ENCODE peak calls at places on chromosomes 7 and 10, in five cellular contexts. One of them, this sample, is unnamed.
A peak's percentile ranks its signal among the peaks of the same experiment; 100 is the strongest.

GRCh38 chr7:90973146-90973545 is 291.1 kb upstream of the FZD1 start:
- DNase-seq in H9: no peak
- DNase-seq in MM.1S: no peak
- DNase-seq in PC-3: no peak
- DNase-seq in endodermal cell: no peak
- DNase-seq in this sample: no peak

GRCh38 chr10:89644967-89645741 is at the start of gene PANK1:
- DNase-seq in H9: peak; percentile 82
- DNase-seq in endodermal cell: peak; percentile 95
- DNase-seq in PC-3: peak; percentile 56
- DNase-seq in MM.1S: peak; percentile 64
- DNase-seq in this sample: peak; percentile 94

GRCh38 chr10:109203616-109204375 is 719.5 kb downstream of the XPNPEP1 start:
- DNase-seq in H9: no peak
- DNase-seq in PC-3: no peak
- DNase-seq in endodermal cell: no peak
- DNase-seq in MM.1S: no peak
- DNase-seq in this sample: peak; percentile 5

GRCh38 chr7:2726316-2727018 is 38.5 kb downstream of the AMZ1 start:
- DNase-seq in H9: no peak
- DNase-seq in PC-3: no peak
- DNase-seq in endodermal cell: peak; percentile 37
- DNase-seq in MM.1S: no peak
- DNase-seq in this sample: no peak

GRCh38 chr7:54812747-54813146 is 53.7 kb upstream of the SEC61G start:
- DNase-seq in endodermal cell: no peak
- DNase-seq in MM.1S: no peak
- DNase-seq in H9: no peak
- DNase-seq in PC-3: no peak
- DNase-seq in this sample: no peak

GRCh38 chr7:32479574-32480200 is 10.5 kb downstream of the LSM5 start:
- DNase-seq in MM.1S: peak; percentile 41
- DNase-seq in endodermal cell: peak; percentile 63
- DNase-seq in PC-3: peak; percentile 68
- DNase-seq in H9: no peak
- DNase-seq in this sample: peak; percentile 29

GRCh38 chr10:119770928-119771327 is 45.1 kb downstream of the INPP5F start:
- DNase-seq in H9: no peak
- DNase-seq in PC-3: no peak
- DNase-seq in endodermal cell: no peak
- DNase-seq in MM.1S: no peak
- DNase-seq in this sample: peak; percentile 84

GRCh38 chr7:16083931-16084330 is 337.4 kb downstream of the CRPPA start:
- DNase-seq in endodermal cell: no peak
- DNase-seq in H9: no peak
- DNase-seq in PC-3: peak; percentile 75
- DNase-seq in MM.1S: no peak
- DNase-seq in this sample: peak; percentile 41

GRCh38 chr7:54874804-54875203 is 115.8 kb upstream of the SEC61G start:
- DNase-seq in MM.1S: no peak
- DNase-seq in endodermal cell: no peak
- DNase-seq in H9: no peak
- DNase-seq in PC-3: peak; percentile 52
- DNase-seq in this sample: peak; percentile 30

GRCh38 chr10:9823268-9823930 is 1194.3 kb upstream of the CELF2 start:
- DNase-seq in endodermal cell: no peak
- DNase-seq in H9: no peak
- DNase-seq in MM.1S: no peak
- DNase-seq in PC-3: no peak
- DNase-seq in this sample: no peak

DNA sequence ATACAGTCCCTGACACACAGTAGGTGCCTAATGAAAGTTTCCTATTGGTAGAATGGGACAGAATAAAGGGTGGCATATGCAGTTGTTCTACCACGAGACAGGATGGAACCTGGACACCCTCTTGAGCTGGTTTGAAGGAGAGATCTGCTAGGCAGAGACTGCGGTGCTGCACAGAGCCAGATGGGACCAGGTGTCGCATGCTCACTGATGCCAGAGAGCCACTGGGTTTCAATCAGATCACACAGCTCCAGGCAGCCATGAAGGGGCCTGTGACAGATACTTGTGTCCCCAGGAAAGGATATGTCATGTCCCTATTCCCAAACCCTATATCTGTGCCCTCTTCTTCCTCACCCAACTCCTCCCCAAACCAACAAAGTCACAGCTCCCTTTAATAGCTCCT is 235.7 kb downstream of the PRPF18 start:
- DNase-seq in PC-3: no peak
- DNase-seq in H9: no peak
- DNase-seq in endodermal cell: no peak
- DNase-seq in MM.1S: no peak
- DNase-seq in this sample: no peak
- H3K9ac ChIP-seq in PC-3: no peak overlapping the region
- H3K9ac ChIP-seq in H9: no peak overlapping the region
- H3K9ac ChIP-seq in endodermal cell: no peak overlapping the region
- H3K9ac ChIP-seq in MM.1S: no peak overlapping the region
- H3K9ac ChIP-seq in this sample: no peak overlapping the region

GRCh38 chr7:13901577-13901976 is 87.9 kb downstream of the ETV1 start:
- DNase-seq in MM.1S: no peak
- DNase-seq in H9: no peak
- DNase-seq in endodermal cell: no peak
- DNase-seq in PC-3: no peak
- DNase-seq in this sample: no peak

GRCh38 chr7:13907824-13908223 is 81.6 kb downstream of the ETV1 start:
- DNase-seq in PC-3: no peak
- DNase-seq in H9: no peak
- DNase-seq in MM.1S: no peak
- DNase-seq in endodermal cell: no peak
- DNase-seq in this sample: no peak

GRCh38 chr7:13908667-13909382 is 80.6 kb downstream of the ETV1 start:
- DNase-seq in H9: no peak
- DNase-seq in MM.1S: no peak
- DNase-seq in PC-3: peak; percentile 4
- DNase-seq in endodermal cell: no peak
- DNase-seq in this sample: no peak

GRCh38 chr7:13904689-13905088 is 84.8 kb downstream of the ETV1 start:
- DNase-seq in PC-3: no peak
- DNase-seq in MM.1S: no peak
- DNase-seq in H9: no peak
- DNase-seq in endodermal cell: no peak
- DNase-seq in this sample: no peak

GRCh38 chr7:13903997-13904396 is 85.5 kb downstream of the ETV1 start:
- DNase-seq in MM.1S: no peak
- DNase-seq in PC-3: no peak
- DNase-seq in endodermal cell: no peak
- DNase-seq in H9: no peak
- DNase-seq in this sample: no peak
- H3K9me3 ChIP-seq in MM.1S: no peaks in the 10 kb centered on the region
- H3K9me3 ChIP-seq in PC-3: no peaks in the 10 kb centered on the region
- H3K9me3 ChIP-seq in endodermal cell: no peaks in the 10 kb centered on the region
- H3K9me3 ChIP-seq in H9: no peaks in the 10 kb centered on the region
- H3K9me3 ChIP-seq in this sample: no peaks in the 10 kb centered on the region

GRCh38 chr10:122368502-122369254 is 5.8 kb upstream of the PLEKHA1 start:
- DNase-seq in endodermal cell: no peak
- DNase-seq in PC-3: no peak
- DNase-seq in MM.1S: no peak
- DNase-seq in H9: no peak
- DNase-seq in this sample: no peak

GRCh38 chr10:122363311-122363710 is 11.2 kb upstream of the PLEKHA1 start:
- DNase-seq in MM.1S: no peak
- DNase-seq in H9: no peak
- DNase-seq in endodermal cell: no peak
- DNase-seq in PC-3: no peak
- DNase-seq in this sample: peak; percentile 53

GRCh38 chr10:122362621-122363020 is 11.9 kb upstream of the PLEKHA1 start:
- DNase-seq in PC-3: peak; percentile 38
- DNase-seq in endodermal cell: no peak
- DNase-seq in H9: no peak
- DNase-seq in MM.1S: no peak
- DNase-seq in this sample: peak; percentile 90

GRCh38 chr10:122362031-122362592 is 12.4 kb upstream of the PLEKHA1 start:
- DNase-seq in MM.1S: no peak
- DNase-seq in endodermal cell: no peak
- DNase-seq in H9: no peak
- DNase-seq in PC-3: no peak
- DNase-seq in this sample: no peak

GRCh38 chr10:122363722-122364463 is 10.6 kb upstream of the PLEKHA1 start:
- DNase-seq in H9: no peak
- DNase-seq in endodermal cell: no peak
- DNase-seq in MM.1S: no peak
- DNase-seq in PC-3: no peak
- DNase-seq in this sample: peak; percentile 82
- H3K9ac ChIP-seq in H9: no peak overlapping the region
- H3K9ac ChIP-seq in endodermal cell: no peak overlapping the region
- H3K9ac ChIP-seq in MM.1S: no peak overlapping the region
- H3K9ac ChIP-seq in PC-3: no peak overlapping the region
- H3K9ac ChIP-seq in this sample: peak overlapping the region; percentile 24

GRCh38 chr10:8056891-8057331 is 2.4 kb downstream of the GATA3 start:
- DNase-seq in MM.1S: no peak
- DNase-seq in endodermal cell: peak; percentile 64
- DNase-seq in H9: no peak
- DNase-seq in PC-3: no peak
- DNase-seq in this sample: peak; percentile 48

GRCh38 chr10:8057636-8058273 is 3.3 kb downstream of the GATA3 start:
- DNase-seq in H9: no peak
- DNase-seq in PC-3: no peak
- DNase-seq in MM.1S: no peak
- DNase-seq in endodermal cell: peak; percentile 72
- DNase-seq in this sample: peak; percentile 61

GRCh38 chr10:8060010-8060703 is 5.7 kb downstream of the GATA3 start:
- DNase-seq in endodermal cell: no peak
- DNase-seq in MM.1S: peak; percentile 71
- DNase-seq in PC-3: peak; percentile 47
- DNase-seq in H9: peak; percentile 33
- DNase-seq in this sample: peak; percentile 82

GRCh38 chr10:8059191-8059936 is 4.9 kb downstream of the GATA3 start:
- DNase-seq in endodermal cell: peak; percentile 69
- DNase-seq in PC-3: no peak
- DNase-seq in H9: peak; percentile 40
- DNase-seq in MM.1S: no peak
- DNase-seq in this sample: peak; percentile 62

GRCh38 chr10:8058274-8059111 is 4.0 kb downstream of the GATA3 start:
- DNase-seq in endodermal cell: peak; percentile 71
- DNase-seq in MM.1S: no peak
- DNase-seq in PC-3: no peak
- DNase-seq in H9: peak; percentile 29
- DNase-seq in this sample: peak; percentile 48
- H3K9me3 ChIP-seq in endodermal cell: no peaks in the 10 kb centered on the region
- H3K9me3 ChIP-seq in MM.1S: no peaks in the 10 kb centered on the region
- H3K9me3 ChIP-seq in PC-3: no peaks in the 10 kb centered on the region
- H3K9me3 ChIP-seq in H9: no peaks in the 10 kb centered on the region
- H3K9me3 ChIP-seq in this sample: no peaks in the 10 kb centered on the region

DNA sequence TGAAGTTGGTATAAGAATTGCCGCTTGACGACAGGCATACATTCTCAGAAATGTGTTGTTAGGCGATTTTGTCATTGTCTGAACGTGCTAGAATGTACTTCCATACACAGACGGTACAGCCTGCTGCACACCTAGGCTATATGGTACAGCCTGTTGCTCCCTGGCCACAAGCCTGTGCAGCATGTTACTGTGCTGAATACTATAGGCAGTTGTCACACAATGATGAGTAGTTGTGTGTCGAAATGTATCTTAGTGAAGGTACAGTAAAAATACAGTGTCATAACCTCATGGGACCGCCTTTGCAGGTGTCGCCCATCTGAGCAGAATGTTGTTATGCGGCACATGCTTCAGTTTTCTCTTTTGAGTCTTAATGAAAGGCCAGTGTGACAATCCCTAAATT is 66.5 kb downstream of the SHH start:
- DNase-seq in H9: no peak
- DNase-seq in PC-3: no peak
- DNase-seq in endodermal cell: no peak
- DNase-seq in MM.1S: no peak
- DNase-seq in this sample: no peak
- H3K9ac ChIP-seq in H9: no peak overlapping the region
- H3K9ac ChIP-seq in PC-3: no peak overlapping the region
- H3K9ac ChIP-seq in endodermal cell: no peak overlapping the region
- H3K9ac ChIP-seq in MM.1S: peak overlapping the region; percentile 22
- H3K9ac ChIP-seq in this sample: no peak overlapping the region

GRCh38 chr7:14092376-14092775 is 102.9 kb upstream of the ETV1 start:
- DNase-seq in endodermal cell: no peak
- DNase-seq in MM.1S: no peak
- DNase-seq in PC-3: no peak
- DNase-seq in H9: no peak
- DNase-seq in this sample: no peak
- H3K9me3 ChIP-seq in endodermal cell: no peaks in the 10 kb centered on the region
- H3K9me3 ChIP-seq in MM.1S: no peaks in the 10 kb centered on the region
- H3K9me3 ChIP-seq in PC-3: no peaks in the 10 kb centered on the region
- H3K9me3 ChIP-seq in H9: no peaks in the 10 kb centered on the region
- H3K9me3 ChIP-seq in this sample: no peaks in the 10 kb centered on the region

GRCh38 chr10:104351919-104352318 is 1.7 kb upstream of the CFAP58 start:
- DNase-seq in MM.1S: peak; percentile 59
- DNase-seq in endodermal cell: no peak
- DNase-seq in PC-3: no peak
- DNase-seq in H9: no peak
- DNase-seq in this sample: no peak
- H3K9ac ChIP-seq in MM.1S: peak overlapping the region; percentile 29
- H3K9ac ChIP-seq in endodermal cell: no peak overlapping the region
- H3K9ac ChIP-seq in PC-3: no peak overlapping the region
- H3K9ac ChIP-seq in H9: no peak overlapping the region
- H3K9ac ChIP-seq in this sample: no peak overlapping the region

GRCh38 chr7:18659746-18660145 is 164.2 kb downstream of the HDAC9 start:
- DNase-seq in endodermal cell: no peak
- DNase-seq in PC-3: no peak
- DNase-seq in H9: no peak
- DNase-seq in MM.1S: no peak
- DNase-seq in this sample: no peak
- H3K9me3 ChIP-seq in endodermal cell: no peaks in the 10 kb centered on the region
- H3K9me3 ChIP-seq in PC-3: no peaks in the 10 kb centered on the region
- H3K9me3 ChIP-seq in H9: no peaks in the 10 kb centered on the region
- H3K9me3 ChIP-seq in MM.1S: no peaks in the 10 kb centered on the region
- H3K9me3 ChIP-seq in this sample: no peaks in the 10 kb centered on the region

DNA sequence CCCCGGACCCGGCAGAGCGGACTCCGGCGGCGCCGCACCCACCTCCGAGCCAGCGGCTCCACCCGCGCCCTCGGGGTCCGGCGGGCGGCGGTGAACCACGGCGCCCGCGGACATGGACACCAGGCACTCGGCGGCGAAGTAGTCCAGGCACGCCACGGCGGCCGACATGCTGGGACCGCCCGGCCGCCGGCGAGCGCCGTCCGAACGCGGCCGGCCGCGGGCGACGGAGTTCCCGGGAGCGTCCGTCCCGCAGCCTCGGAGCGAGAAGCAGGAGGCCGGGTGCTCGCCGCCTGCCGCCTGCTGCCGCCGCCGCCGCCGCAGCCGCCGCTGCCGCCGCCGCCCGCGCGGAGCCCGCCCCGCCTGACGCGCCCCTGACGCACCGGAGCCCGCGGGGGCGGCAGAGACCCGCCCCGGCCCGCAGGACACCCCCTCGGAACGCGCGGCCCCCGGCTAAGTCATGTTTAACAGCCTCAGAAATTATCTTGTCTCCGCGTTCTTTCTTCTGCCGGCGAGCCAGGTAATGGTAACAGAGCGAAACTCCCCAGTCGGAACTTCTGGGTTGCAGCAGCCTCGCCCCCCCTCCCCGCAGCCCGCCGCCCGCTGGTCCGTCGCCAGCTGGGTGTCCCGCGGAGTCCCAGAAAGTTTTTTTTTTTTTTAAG is at the start of gene KLF14:
- DNase-seq in endodermal cell: peak; percentile 69
- DNase-seq in MM.1S: peak; percentile 43
- DNase-seq in H9: peak; percentile 50
- DNase-seq in PC-3: no peak
- DNase-seq in this sample: peak; percentile 19
- H3K9ac ChIP-seq in endodermal cell: no peak within 1 kb of the TSS
- H3K9ac ChIP-seq in MM.1S: no peak within 1 kb of the TSS
- H3K9ac ChIP-seq in H9: no peak within 1 kb of the TSS
- H3K9ac ChIP-seq in PC-3: no peak within 1 kb of the TSS
- H3K9ac ChIP-seq in this sample: no peak within 1 kb of the TSS